ENCODE peak calls at places on chromosomes 3 and 15, in four cellular contexts. O is esophagus muscularis mucosa, C is right lobe of liver, W is transverse colon. D is an unnamed sample. For H3K4me1, the result is how much of the 10 kb centered on the place peaks cover.

GRCh38 chr3:71194785-71195184 is 388.7 kb downstream of the FOXP1 start:
- DNase-seq in O (no peak), W (no peak), C (no peak), D (no peak)

GRCh38 chr15:62120776-62121175 is 44.3 kb downstream of the C2CD4B start:
- DNase-seq in W (no peak), C (no peak), O (peak), D (no peak)

GRCh38 chr15:67794832-67795574 is 30.3 kb upstream of the SKOR1 start:
- DNase-seq in W (no peak), O (no peak), C (no peak), D (no peak)

GRCh38 chr3:195897081-195897852 is 11.1 kb downstream of the TNK2 start:
- DNase-seq in O (no peak), C (no peak), W (no peak), D (no peak)

GRCh38 chr3:169289303-169289702 is 374.2 kb downstream of the MECOM start:
- DNase-seq in O (no peak), W (no peak), C (no peak), D (no peak)

GRCh38 chr3:39267631-39268553 is 11.9 kb downstream of the CX3CR1 start:
- DNase-seq in C (no peak), W (no peak), O (no peak), D (no peak)

GRCh38 chr3:128378631-128379347 is 87.9 kb downstream of the DNAJB8 start:
- DNase-seq in O (no peak), C (peak), W (no peak), D (no peak)

GRCh38 chr15:95470997-95471692 is 859.4 kb upstream of the NR2F2 start:
- DNase-seq in W (no peak), O (no peak), C (no peak), D (no peak)

GRCh38 chr3:186107148-186108105 is 1.5 kb downstream of the ETV5 start:
- DNase-seq in C (peak), W (peak), O (no peak), D (peak)

GRCh38 chr3:37995652-37996641 is 5.4 kb downstream of the VILL start:
- DNase-seq in C (no peak), O (no peak), W (no peak), D (no peak)

GRCh38 chr3:126512916-126513650 is 4.5 kb downstream of the UROC1 start:
- DNase-seq in W (no peak), O (no peak), C (peak), D (no peak)

GRCh38 chr15:70362350-70362749 is 264.6 kb upstream of the TLE3 start:
- DNase-seq in C (no peak), W (no peak), O (no peak), D (no peak)

GRCh38 chr3:46017720-46018119 is 9.6 kb downstream of the XCR1 start:
- DNase-seq in O (peak), C (no peak), W (no peak), D (no peak)

GRCh38 chr3:100150583-100150982 is 36.3 kb upstream of the FILIP1L start:
- DNase-seq in O (no peak), C (no peak), W (no peak), D (no peak)

GRCh38 chr3:68447885-68448284 is 484.5 kb downstream of the TAFA4 start:
- DNase-seq in W (no peak), O (no peak), C (no peak), D (no peak)

GRCh38 chr15:64472161-64472560 is 11.8 kb downstream of the ZNF609 start:
- DNase-seq in O (no peak), W (no peak), C (no peak), D (no peak)

GRCh38 chr15:92832992-92833438 is 67.1 kb upstream of the CHD2 start:
- DNase-seq in O (no peak), W (no peak), C (no peak), D (no peak)

GRCh38 chr15:76057332-76058000 is 2.3 kb upstream of the TMEM266 start:
- DNase-seq in W (peak), O (no peak), C (no peak), D (peak)

GRCh38 chr15:51086409-51086808 is 8.3 kb downstream of the TNFAIP8L3 start:
- DNase-seq in W (no peak), C (no peak), O (no peak), D (no peak)

GRCh38 chr15:31387101-31387482 is 60.5 kb downstream of the KLF13 start:
- DNase-seq in O (no peak), W (no peak), C (no peak), D (peak)

GRCh38 chr15:60408438-60409105 is 10.8 kb upstream of the ANXA2 start:
- DNase-seq in C (no peak), W (no peak), O (no peak), D (peak)

GRCh38 chr15:70512772-70513362 is 250.5 kb downstream of the UACA start:
- DNase-seq in O (no peak), W (peak), C (peak), D (peak)

DNA sequence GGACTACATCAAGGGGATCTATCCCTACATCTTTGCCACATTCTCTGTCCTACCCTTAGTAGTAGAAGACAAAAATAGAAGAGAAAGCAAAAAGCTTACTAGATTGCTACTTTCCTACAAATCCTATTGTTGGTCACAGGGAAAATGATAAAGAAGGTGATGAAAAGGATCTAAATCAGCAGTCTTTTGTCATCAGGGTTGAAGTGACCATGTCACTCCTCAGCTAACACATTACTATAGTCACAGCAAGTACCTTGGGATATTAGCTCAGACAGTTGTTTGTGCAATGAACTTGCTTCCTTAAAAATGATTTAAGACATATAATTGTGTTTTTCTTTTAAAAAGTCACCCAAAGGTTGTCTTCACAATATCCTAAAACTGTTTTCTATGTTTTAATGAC is 6.3 kb downstream of the ST3GAL6 start:
- DNase-seq in C (no peak), O (no peak), W (no peak), D (no peak)
- H3K4me3 ChIP-seq in C (no peak), O (no peak), W (no peak), D (no peak)

DNA sequence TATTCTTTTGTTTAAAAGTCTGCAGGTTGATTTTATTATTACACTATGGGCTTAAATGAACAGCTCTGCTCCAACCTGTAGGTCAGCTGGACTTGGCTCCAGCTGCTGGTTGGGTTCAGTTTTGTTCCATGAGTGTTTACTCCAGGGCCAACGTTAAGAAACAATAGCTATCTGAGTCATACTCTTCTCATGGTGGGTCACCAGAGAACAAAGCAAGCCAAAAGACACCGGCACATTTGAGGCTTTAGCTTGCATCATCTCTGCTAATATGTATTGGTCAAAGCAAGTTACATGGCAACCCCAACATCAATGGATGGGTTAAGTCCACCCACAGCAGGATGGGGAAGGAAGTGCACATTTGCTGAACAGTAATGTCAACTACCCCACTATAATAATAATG is 249.8 kb upstream of the SLCO3A1 start:
- DNase-seq in W (no peak), C (no peak), O (peak), D (no peak)
- H3K4me1 ChIP-seq in W (under half), C (under half), O (under half), D (under half)

GRCh38 chr3:157529751-157530150 is 26.5 kb upstream of the VEPH1 start:
- DNase-seq in W (no peak), O (no peak), C (no peak), D (no peak)
- H3K27ac ChIP-seq in W (no peak), O (no peak), C (no peak), D (no peak)

GRCh38 chr15:40103124-40103858 is 5.4 kb downstream of the BMF start:
- DNase-seq in C (peak), W (peak), O (no peak), D (peak)
- H3K4me3 ChIP-seq in C (no peak), W (no peak), O (peak), D (no peak)

DNA sequence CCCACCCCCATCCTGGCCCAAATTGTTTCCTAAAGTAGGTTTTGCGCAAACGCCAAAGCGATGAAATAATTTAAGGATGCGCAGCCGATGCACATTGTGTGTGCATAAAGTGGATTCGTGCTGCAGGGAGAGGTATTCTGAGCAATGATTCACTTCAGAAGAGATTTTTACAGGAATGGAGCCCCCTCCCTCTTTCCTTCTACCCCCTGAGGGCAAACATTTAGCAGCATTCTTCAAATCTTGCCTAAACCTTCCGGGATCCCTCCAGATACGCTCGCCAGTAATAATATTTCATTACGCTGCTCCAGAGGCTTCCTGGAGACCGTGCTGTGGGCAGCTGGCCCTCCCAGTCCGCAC is 14.6 kb downstream of the ZIC4 start:
- DNase-seq in O (no peak), W (no peak), C (no peak), D (no peak)
- H3K4me1 ChIP-seq in O (under half), W (under half), C (under half), D (under half)

DNA sequence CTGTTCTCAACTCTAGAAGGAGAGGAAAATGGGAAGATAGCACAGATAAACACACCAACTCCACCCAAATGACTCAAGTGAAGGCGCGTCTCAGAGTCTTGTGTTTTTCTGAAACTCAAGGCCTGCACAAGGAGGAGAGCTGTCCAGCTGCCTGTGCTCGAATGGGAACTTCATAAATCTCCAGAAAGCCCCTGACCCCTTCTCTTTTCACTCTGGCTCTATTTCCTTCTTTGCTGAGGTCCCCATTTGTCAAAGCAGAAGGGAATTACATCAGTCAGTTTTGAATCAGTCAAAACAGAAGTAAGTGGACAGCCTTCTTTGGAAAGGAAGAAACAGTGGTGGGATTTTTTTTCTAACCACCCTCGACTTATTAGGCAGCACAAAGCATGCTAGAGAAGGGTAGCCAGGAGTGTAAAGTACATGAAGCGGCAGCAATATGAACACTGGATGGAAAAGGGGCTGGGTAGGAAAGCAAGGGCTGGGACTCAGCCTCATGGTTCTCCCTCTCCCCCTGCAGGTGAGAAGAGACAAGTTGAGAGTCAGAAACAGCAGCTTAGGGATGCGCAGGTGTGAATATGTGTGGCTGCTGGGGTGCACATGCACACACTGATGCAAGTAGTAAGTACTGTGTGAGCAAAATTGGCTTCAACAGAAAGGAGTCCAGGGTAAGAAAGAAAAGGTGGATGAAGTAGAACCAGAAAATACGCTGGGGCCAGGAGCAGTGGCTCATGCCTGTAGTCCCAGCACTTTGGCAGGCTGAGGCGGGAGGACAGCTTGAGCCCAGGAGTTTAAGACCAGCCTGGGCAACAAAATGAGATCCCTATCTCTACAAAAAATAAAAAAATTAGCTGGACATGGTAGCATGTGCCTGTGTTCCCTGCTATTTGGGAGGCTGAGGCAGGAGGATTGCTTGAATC is 36.6 kb upstream of the MAGEF1 start:
- DNase-seq in O (no peak), C (no peak), W (no peak), D (peak)
- H3K27ac ChIP-seq in O (no peak), C (no peak), W (no peak), D (no peak)